ENCODE peak calls at places on chromosomes 6 and 20, in four cellular contexts. V is neural progenitor cell, F is adrenal gland, A is colonic mucosa. C is an unnamed sample. For H3K4me1, the result is how much of the 10 kb centered on the place peaks cover.

GRCh38 chr6:166307082-166307980 is 861 bp downstream of the PRR18 start:
- DNase-seq in V (peak), F (no peak), A (no peak), C (no peak)

GRCh38 chr20:63134201-63134612 is 81.7 kb downstream of the YTHDF1 start:
- DNase-seq in V (peak), F (no peak), A (no peak), C (peak)

GRCh38 chr20:45325367-45325766 is 17.3 kb upstream of the MATN4 start:
- DNase-seq in V (peak), F (no peak), A (no peak), C (no peak)

GRCh38 chr6:28357036-28357435 is 7.3 kb downstream of the ZKSCAN3 start:
- DNase-seq in V (no peak), F (no peak), A (no peak), C (no peak)

GRCh38 chr6:76633259-76633658 is 560.8 kb upstream of the IMPG1 start:
- DNase-seq in A (no peak), F (no peak), V (peak), C (no peak)

GRCh38 chr6:52545050-52545843 is 31.6 kb downstream of the TRAM2 start:
- DNase-seq in F (no peak), A (no peak), V (no peak), C (no peak)

GRCh38 chr20:63970714-63971431 is 1.1 kb upstream of the ZNF512B start:
- DNase-seq in A (no peak), V (no peak), F (no peak), C (no peak)

GRCh38 chr20:9112541-9113515 is 43.9 kb downstream of the PLCB4 start:
- DNase-seq in F (no peak), A (no peak), V (no peak), C (no peak)

GRCh38 chr6:123520208-123520607 is 116.5 kb downstream of the TRDN start:
- DNase-seq in A (no peak), V (no peak), F (no peak), C (no peak)

GRCh38 chr6:119312875-119313338 is 36.7 kb downstream of the MAN1A1 start:
- DNase-seq in F (no peak), V (no peak), A (peak), C (no peak)

GRCh38 chr6:26332843-26333242 is 32.2 kb upstream of the BTN3A2 start:
- DNase-seq in V (no peak), A (no peak), F (no peak), C (no peak)

GRCh38 chr6:26330835-26331808 is 33.9 kb upstream of the BTN3A2 start:
- DNase-seq in V (no peak), F (no peak), A (peak), C (no peak)

GRCh38 chr6:26333458-26334297 is 31.3 kb upstream of the BTN3A2 start:
- DNase-seq in A (no peak), F (no peak), V (no peak), C (no peak)

GRCh38 chr6:26331809-26332226 is 33.2 kb upstream of the BTN3A2 start:
- DNase-seq in A (no peak), V (no peak), F (no peak), C (no peak)

GRCh38 chr6:26332408-26332807 is 32.6 kb upstream of the BTN3A2 start:
- DNase-seq in F (no peak), A (no peak), V (no peak), C (no peak)
- H3K4me3 ChIP-seq in F (no peak), A (no peak), V (peak), C (no peak)

DNA sequence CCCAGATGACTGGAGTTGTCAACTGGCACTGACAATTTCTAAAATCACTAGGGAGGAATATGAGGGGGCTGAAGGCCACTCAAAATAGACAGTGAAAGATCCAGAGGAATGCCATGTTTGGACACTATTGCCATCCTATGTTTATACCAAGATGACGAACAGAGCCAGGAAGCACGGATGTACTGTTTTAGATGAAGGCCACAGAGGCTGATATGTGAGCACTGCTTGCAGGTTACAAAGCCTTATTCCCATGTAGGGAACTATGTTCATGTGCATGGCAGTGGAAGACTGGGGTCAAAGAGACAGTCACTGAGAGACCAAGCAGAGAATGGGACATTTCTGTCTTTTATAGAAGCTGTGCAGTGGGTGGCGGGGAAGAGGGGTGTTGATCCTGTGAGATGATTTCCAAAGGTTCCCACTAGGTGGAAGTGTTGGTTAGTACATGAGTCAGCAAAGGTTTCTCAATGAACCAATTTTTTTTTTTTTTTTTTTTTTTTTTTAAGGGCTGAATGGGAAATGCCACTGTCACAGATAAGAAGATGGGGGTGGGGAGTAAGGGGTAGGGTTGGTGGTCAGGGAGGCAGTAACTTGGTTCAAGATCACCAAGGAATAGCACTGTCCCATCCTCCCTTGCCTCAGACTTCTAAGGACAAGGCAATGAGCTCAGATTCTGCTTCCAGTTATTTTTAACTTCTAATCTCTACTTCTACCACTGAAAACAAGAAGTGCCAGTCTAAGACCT is 46.7 kb upstream of the MOCS1 start:
- DNase-seq in A (peak), F (peak), V (peak), C (no peak)
- TF ChIP-seq CTCF in A (peak), F (peak), V (peak), C (no peak)

GRCh38 chr20:33569290-33570094 is 79.6 kb downstream of the CBFA2T2 start:
- DNase-seq in V (peak), A (no peak), F (no peak), C (no peak)

GRCh38 chr20:33570743-33571142 is 80.8 kb downstream of the CBFA2T2 start:
- DNase-seq in V (no peak), F (no peak), A (no peak), C (no peak)

GRCh38 chr20:33568378-33569289 is 78.7 kb downstream of the CBFA2T2 start:
- DNase-seq in A (no peak), F (no peak), V (peak), C (no peak)

GRCh38 chr20:33566781-33567603 is 77.1 kb downstream of the CBFA2T2 start:
- DNase-seq in F (no peak), A (no peak), V (no peak), C (no peak)

GRCh38 chr20:33567949-33568348 is 78.1 kb downstream of the CBFA2T2 start:
- DNase-seq in A (no peak), F (no peak), V (no peak), C (no peak)
- H3K4me1 ChIP-seq in A (under half), F (under half), V (under half), C (under half)

GRCh38 chr20:10504893-10505292 is 69.8 kb downstream of the SLX4IP start:
- DNase-seq in A (no peak), V (no peak), F (no peak), C (no peak)

GRCh38 chr20:10505320-10506226 is 70.5 kb downstream of the SLX4IP start:
- DNase-seq in A (no peak), V (no peak), F (peak), C (no peak)

GRCh38 chr20:10501377-10501776 is 66.3 kb downstream of the SLX4IP start:
- DNase-seq in V (no peak), F (no peak), A (no peak), C (no peak)

GRCh38 chr20:10498196-10498595 is 63.1 kb downstream of the SLX4IP start:
- DNase-seq in F (no peak), A (no peak), V (no peak), C (no peak)

DNA sequence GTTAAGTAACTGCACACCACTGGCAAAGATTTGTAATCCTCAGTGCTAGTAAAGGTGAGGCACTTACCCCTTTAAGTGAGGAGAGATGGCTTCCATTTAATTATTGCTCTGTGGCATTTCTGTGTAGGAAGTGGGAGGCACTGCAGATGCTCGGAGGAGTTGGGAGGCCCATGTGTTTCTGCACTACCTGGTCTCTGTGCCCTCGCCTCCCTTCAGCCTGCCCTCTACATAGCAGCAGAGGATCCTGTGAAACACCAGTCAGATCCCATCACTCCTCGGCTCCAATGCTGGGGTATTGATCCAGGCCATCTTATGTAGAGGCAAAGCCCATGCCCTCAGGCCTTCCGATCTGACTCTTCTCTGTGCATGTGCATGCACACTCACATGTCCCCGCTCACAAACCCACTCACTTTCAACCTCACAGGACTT is 67.0 kb downstream of the SLX4IP start:
- DNase-seq in V (no peak), F (no peak), A (no peak), C (no peak)
- H3K4me3 ChIP-seq in V (no peak), F (no peak), A (no peak), C (no peak)

GRCh38 chr6:100228437-100229424 is 234.7 kb upstream of the MCHR2 start:
- DNase-seq in A (peak), V (peak), F (peak), C (peak)
- TF ChIP-seq CTCF in A (no peak), V (peak), F (no peak), C (no peak)

DNA sequence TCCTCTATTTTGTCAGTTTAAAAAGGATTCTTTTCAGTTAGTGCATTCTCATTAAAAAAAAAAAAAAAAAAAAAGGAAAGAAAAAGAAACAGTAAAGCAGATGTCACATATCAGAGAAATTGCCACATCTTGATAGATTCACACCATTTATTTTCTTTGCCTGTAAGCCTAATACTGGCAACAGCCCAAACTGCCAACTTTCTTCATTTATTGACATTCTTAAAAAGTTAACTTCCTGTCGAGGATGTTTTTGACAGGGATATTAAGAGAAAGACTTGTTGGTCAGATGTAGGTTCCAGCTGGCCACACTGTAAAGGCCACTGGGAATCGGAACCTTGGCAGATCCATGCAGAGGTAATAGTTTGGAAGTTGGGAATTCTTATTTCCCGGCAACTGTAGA is 332.6 kb downstream of the NRN1 start:
- DNase-seq in V (no peak), F (no peak), A (no peak), C (no peak)
- H3K4me1 ChIP-seq in V (under half), F (under half), A (under half), C (under half)